ENCODE peak calls at places on chromosomes 5 and 9, in five cellular contexts. W, O, U, K and X are unnamed samples.

GRCh38 chr9:78788101-78788500 is 491.2 kb downstream of the PSAT1 start:
- DNase-seq in K (no peak), W (no peak), O (no peak), U (no peak), X (no peak)

GRCh38 chr5:126198509-126198908 is 224.7 kb upstream of the GRAMD2B start:
- DNase-seq in U (no peak), K (no peak), O (no peak), W (no peak), X (no peak)

GRCh38 chr9:114383866-114384231 is 3.9 kb downstream of the AKNA start:
- DNase-seq in U (no peak), K (no peak), O (no peak), W (no peak), X (no peak)

GRCh38 chr5:112290667-112291066 is 128.4 kb downstream of the EPB41L4A start:
- DNase-seq in W (no peak), K (no peak), U (no peak), O (no peak), X (no peak)

GRCh38 chr9:119114681-119115080 is 254.6 kb downstream of the BRINP1 start:
- DNase-seq in W (no peak), O (no peak), K (no peak), U (no peak), X (no peak)

GRCh38 chr5:1130218-1130946 is 18.5 kb upstream of the SLC12A7 start:
- DNase-seq in K (no peak), O (no peak), W (no peak), U (no peak), X (no peak)

GRCh38 chr5:143094087-143094511 is 309.4 kb downstream of the NR3C1 start:
- DNase-seq in W (no peak), U (no peak), K (no peak), O (no peak), X (no peak)

GRCh38 chr9:33223696-33224095 is 16.3 kb upstream of the SPINK4 start:
- DNase-seq in W (no peak), U (no peak), K (no peak), O (no peak), X (no peak)

GRCh38 chr9:105994970-105995369 is 300.6 kb downstream of the TMEM38B start:
- DNase-seq in K (no peak), U (no peak), W (no peak), O (no peak), X (no peak)

GRCh38 chr9:112149171-112149570 is 25.9 kb downstream of the SUSD1 start:
- DNase-seq in K (no peak), W (no peak), O (no peak), U (no peak), X (no peak)

GRCh38 chr5:158807947-158808346 is 291.8 kb downstream of the EBF1 start:
- DNase-seq in O (no peak), W (no peak), K (no peak), U (no peak), X (no peak)

GRCh38 chr5:24401767-24402166 is 243.0 kb downstream of the CDH10 start:
- DNase-seq in O (no peak), U (no peak), W (no peak), K (no peak), X (no peak)

GRCh38 chr9:119234636-119235035 is 134.6 kb downstream of the BRINP1 start:
- DNase-seq in K (no peak), O (no peak), W (no peak), U (no peak), X (no peak)

DNA sequence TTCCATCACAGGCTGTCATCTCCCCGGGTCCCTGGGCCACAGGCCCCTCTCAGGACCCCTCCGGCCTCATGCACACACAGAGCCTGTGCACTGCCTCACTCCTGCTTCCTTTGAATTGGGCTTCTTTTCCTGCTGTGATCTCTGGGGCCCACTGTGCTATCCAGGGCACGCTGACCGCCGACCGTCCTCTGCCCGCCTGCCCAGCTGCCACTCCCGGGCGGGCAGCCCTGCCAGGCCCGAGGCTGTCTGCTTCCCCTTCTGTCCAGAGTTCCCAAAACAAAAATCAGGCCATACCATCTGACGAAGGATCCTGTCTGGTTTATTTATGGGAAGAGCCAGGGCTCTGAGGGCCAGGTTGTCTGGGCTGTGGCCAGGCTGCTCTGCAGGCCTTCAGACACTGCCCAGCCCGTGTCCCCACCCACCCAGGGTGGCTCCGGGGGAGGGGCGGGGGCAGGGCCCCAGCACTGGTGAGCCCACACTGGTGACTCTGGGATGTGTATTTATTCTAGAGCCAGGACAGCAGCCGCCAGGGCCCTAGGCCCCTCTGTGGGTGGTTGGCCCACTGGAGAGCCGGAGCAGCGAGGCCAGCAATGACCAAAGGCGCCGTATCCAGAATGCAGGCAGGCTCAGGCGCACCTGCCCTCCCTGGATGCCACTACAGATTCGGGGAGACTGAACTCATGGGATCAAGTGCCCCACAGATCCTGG is 57.0 kb downstream of the ADAMTS2 start:
- DNase-seq in K (no peak), W (no peak), O (no peak), U (no peak), X (no peak)
- H3K4me1 ChIP-seq in K (peaks cover 16% of the 10 kb centered on the region), W (peaks cover 6% of the 10 kb centered on the region), O (no peaks in the 10 kb centered on the region), U (no peaks in the 10 kb centered on the region), X (peaks cover 51% of the 10 kb centered on the region)

GRCh38 chr5:141508440-141508807 is 19.5 kb downstream of the PCDHGC5 start:
- DNase-seq in W (no peak), K (no peak), U (no peak), O (no peak), X (no peak)
- H3K27ac ChIP-seq in W (peak overlapping the region; percentile 93), K (peak overlapping the region; percentile 98), U (no peak overlapping the region), O (peak overlapping the region; percentile 92), X (peak overlapping the region; percentile 97)

GRCh38 chr9:68507796-68508145 is 32.9 kb downstream of the TMEM252 start:
- DNase-seq in K (no peak), O (no peak), W (no peak), U (no peak), X (no peak)

GRCh38 chr9:68507098-68507795 is 33.4 kb downstream of the TMEM252 start:
- DNase-seq in W (no peak), K (peak; percentile 52), U (peak; percentile 15), O (no peak), X (no peak)

GRCh38 chr9:68509689-68510088 is 31.0 kb downstream of the TMEM252 start:
- DNase-seq in W (no peak), O (no peak), K (no peak), U (no peak), X (no peak)

GRCh38 chr9:68505681-68506409 is 34.8 kb downstream of the TMEM252 start:
- DNase-seq in W (no peak), O (no peak), U (no peak), K (no peak), X (no peak)

DNA sequence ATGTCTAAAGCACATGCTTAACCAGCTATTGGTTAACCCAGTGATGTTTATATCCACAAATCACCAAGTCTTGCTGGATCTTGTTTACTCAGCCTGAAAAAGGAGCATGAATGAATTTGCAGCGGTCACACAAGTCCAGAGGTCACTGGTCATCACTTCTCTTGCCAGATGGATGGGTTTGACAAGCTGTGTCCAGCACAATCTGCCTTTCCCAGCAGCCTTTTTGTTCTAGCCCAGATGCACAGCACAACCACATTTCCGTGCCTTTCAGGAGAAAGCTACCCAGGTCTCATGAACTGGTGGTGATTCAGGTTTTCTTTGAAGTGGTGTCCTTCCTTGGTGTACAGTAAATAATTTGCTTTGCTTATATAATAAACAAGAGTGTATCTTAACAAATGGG is 32.1 kb downstream of the TMEM252 start:
- DNase-seq in U (no peak), K (no peak), W (no peak), O (no peak), X (no peak)
- H3K9me3 ChIP-seq in U (no peaks in the 10 kb centered on the region), K (no peaks in the 10 kb centered on the region), W (no peaks in the 10 kb centered on the region), O (no peaks in the 10 kb centered on the region), X (no peaks in the 10 kb centered on the region)

DNA sequence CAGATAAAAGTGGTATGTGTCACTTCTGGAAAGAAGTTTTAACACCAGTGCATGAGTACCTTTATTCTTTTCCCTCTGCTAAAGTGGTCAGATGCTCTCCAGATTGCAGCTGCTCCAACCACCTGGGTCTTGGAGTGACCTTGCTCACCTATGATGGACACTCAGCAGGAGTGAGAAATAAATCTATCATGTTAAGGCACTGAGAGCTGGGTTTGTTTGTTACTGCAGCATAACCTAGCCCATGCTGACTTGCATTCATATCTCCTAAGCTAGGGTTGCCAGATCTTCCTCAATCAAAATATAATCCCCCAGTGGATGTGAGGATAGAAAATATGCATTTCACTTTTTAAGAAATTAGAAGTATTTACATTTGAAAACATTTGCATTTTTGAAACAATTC is 295.9 kb downstream of the AGTPBP1 start:
- DNase-seq in W (no peak), U (no peak), O (no peak), K (no peak), X (no peak)
- H3K4me1 ChIP-seq in W (no peaks in the 10 kb centered on the region), U (no peaks in the 10 kb centered on the region), O (no peaks in the 10 kb centered on the region), K (no peaks in the 10 kb centered on the region), X (no peaks in the 10 kb centered on the region)

DNA sequence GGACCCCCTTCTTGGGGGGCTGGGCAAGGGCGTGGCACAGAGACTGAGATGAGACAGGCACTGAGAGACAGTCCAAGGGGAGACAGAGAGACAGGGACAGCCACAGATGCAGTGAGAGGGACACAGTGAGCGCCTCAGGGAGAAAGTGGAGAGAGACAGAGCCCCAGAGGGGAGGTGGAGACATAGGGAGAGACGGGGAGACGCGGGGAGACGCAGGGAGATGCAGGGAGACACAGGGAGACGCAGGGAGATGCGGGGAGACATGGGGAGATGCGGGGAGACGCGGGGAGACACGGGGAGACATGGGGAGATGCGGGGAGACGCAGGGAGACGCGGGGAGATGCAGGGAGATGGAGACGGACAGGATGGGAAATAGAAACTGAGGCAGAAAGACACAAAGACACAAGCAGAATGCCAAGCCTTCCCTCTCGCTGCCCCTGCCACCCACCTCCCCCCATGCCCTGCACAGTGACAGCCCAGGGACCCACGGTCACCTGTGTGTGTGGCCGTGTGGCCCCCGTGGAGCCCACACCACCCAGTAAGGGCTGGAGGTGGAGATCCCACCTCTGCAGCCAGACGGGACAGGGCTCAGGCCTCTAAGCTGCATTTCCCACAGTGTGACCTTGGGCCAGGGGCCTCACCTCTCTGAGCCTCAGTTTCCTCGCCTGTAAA is 8.8 kb downstream of the FIBCD1 start:
- DNase-seq in K (no peak), W (no peak), U (no peak), O (no peak), X (no peak)
- H3K27ac ChIP-seq in K (no peak overlapping the region), W (no peak overlapping the region), U (no peak overlapping the region), O (no peak overlapping the region), X (no peak overlapping the region)

GRCh38 chr9:122606587-122606986 is 8.0 kb upstream of the OR1Q1 start:
- DNase-seq in U (no peak), O (no peak), K (no peak), W (no peak), X (no peak)
- H3K9me3 ChIP-seq in U (no peaks in the 10 kb centered on the region), O (no peaks in the 10 kb centered on the region), K (no peaks in the 10 kb centered on the region), W (no peaks in the 10 kb centered on the region), X (no peaks in the 10 kb centered on the region)

GRCh38 chr5:172905346-172905756 is 53.9 kb upstream of the RPL26L1 start:
- DNase-seq in W (no peak), U (no peak), O (no peak), K (no peak), X (no peak)
- H3K4me1 ChIP-seq in W (peaks cover 55% of the 10 kb centered on the region), U (peaks cover 89% of the 10 kb centered on the region), O (peaks cover 31% of the 10 kb centered on the region), K (peaks cover 31% of the 10 kb centered on the region), X (peaks cover 79% of the 10 kb centered on the region)